ENCODE peak calls at places on chromosomes 13 and 19, in seven cellular contexts. K is neural progenitor cell, Z is AG10803, T is cardiac fibroblast, A is right lobe of liver, S is upper lobe of right lung, B is upper lobe of left lung. G is an unnamed sample.

GRCh38 chr13:102903659-102904407 is 58.0 kb downstream of the ERCC5 start:
- DNase-seq in T (peak; percentile 44), S (no peak), B (no peak), A (no peak), Z (peak; percentile 12), K (peak; percentile 28), G (no peak)

GRCh38 chr13:99316657-99317244 is 9.6 kb upstream of the GPR183 start:
- DNase-seq in K (no peak), S (peak; percentile 71), A (no peak), Z (no peak), T (no peak), B (no peak), G (no peak)

GRCh38 chr19:6222884-6223283 is 56.9 kb downstream of the MLLT1 start:
- DNase-seq in K (no peak), Z (no peak), A (no peak), S (no peak), T (peak; percentile 48), B (peak; percentile 69), G (no peak)

GRCh38 chr19:46229442-46229841 is at the start of gene IGFL1:
- DNase-seq in Z (no peak), B (no peak), T (no peak), S (no peak), A (no peak), K (no peak), G (no peak)

GRCh38 chr19:3593156-3593555 is 7.9 kb downstream of the GIPC3 start:
- DNase-seq in B (peak; percentile 47), S (no peak), Z (no peak), T (no peak), A (no peak), K (peak; percentile 48), G (no peak)

GRCh38 chr13:50236898-50237318 is 221.7 kb downstream of the KCNRG start:
- DNase-seq in B (no peak), K (no peak), T (peak; percentile 11), Z (no peak), A (no peak), S (no peak), G (peak; percentile 73)

GRCh38 chr13:50589651-50590054 is 253.8 kb downstream of the DLEU7 start:
- DNase-seq in T (peak; percentile 91), Z (peak; percentile 87), B (no peak), A (no peak), K (no peak), S (no peak), G (no peak)

GRCh38 chr13:108495686-108496363 is 133.6 kb upstream of the MYO16 start:
- DNase-seq in S (no peak), Z (no peak), K (peak; percentile 68), T (peak; percentile 25), B (peak; percentile 84), A (peak; percentile 51), G (no peak)

GRCh38 chr19:18712981-18713380 is 29.5 kb downstream of the CRTC1 start:
- DNase-seq in B (no peak), T (no peak), K (no peak), S (no peak), A (no peak), Z (no peak), G (no peak)

GRCh38 chr19:4327252-4327876 is 11.3 kb downstream of the STAP2 start:
- DNase-seq in A (peak; percentile 75), K (peak; percentile 94), T (peak; percentile 46), S (peak; percentile 84), Z (peak; percentile 22), B (peak; percentile 85), G (peak; percentile 83)

GRCh38 chr13:78604782-78605611 is 1.6 kb upstream of the POU4F1 start:
- DNase-seq in S (no peak), K (peak; percentile 67), A (no peak), T (no peak), Z (no peak), B (no peak), G (no peak)

GRCh38 chr19:48061401-48062344 is 17.8 kb upstream of the CABP5 start:
- DNase-seq in A (no peak), B (peak; percentile 46), K (no peak), S (no peak), Z (no peak), T (no peak), G (no peak)

GRCh38 chr19:50882188-50882587 is 8.9 kb downstream of the KLK2 start:
- DNase-seq in A (no peak), T (no peak), K (no peak), Z (no peak), B (no peak), S (no peak), G (no peak)
- TF ChIP-seq CTCF in A (no peak), T (no peak), K (no peak), Z (no peak), B (no peak), S (no peak), G (peak; percentile 37)

GRCh38 chr13:22127277-22128143 is 456.6 kb downstream of the FGF9 start:
- DNase-seq in K (no peak), Z (no peak), A (no peak), T (no peak), B (no peak), S (no peak), G (no peak)
- H3K4me3 ChIP-seq in K (no peak overlapping the region), Z (no peak overlapping the region), A (no peak overlapping the region), T (no peak overlapping the region), B (no peak overlapping the region), S (no peak overlapping the region), G (no peak overlapping the region)

GRCh38 chr13:48054601-48055000 is 17.1 kb downstream of the NUDT15 start:
- DNase-seq in T (no peak), S (no peak), K (no peak), B (no peak), Z (no peak), A (no peak), G (no peak)

GRCh38 chr13:48050550-48050949 is 13.0 kb downstream of the NUDT15 start:
- DNase-seq in S (no peak), Z (no peak), B (no peak), T (no peak), A (no peak), K (no peak), G (no peak)

DNA sequence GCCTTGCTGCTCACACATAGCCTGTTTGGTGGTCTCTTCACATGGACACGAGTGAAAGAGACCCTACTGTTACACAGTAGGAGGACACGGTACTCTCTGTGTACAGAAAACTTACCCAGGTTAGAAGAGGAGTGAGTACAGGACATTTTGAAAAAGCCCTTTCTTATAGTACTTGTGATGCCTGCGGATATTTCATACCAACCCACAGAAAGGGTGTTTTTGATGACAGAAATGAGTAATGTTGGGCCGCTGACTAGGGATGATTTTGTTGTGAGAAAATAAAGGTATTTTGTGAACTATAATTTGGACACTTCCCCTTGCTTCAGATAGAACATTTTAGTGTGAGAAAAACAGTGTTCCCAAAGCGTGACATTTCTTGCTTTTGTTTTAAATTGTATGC is 18.2 kb downstream of the NUDT15 start:
- DNase-seq in S (no peak), T (no peak), A (no peak), B (no peak), K (no peak), Z (no peak), G (no peak)
- TF ChIP-seq CTCF in S (no peak), T (no peak), A (no peak), B (no peak), K (no peak), Z (no peak), G (no peak)

GRCh38 chr19:8577247-8577646 is at the start of gene MYO1F:
- DNase-seq in B (no peak), Z (no peak), A (peak; percentile 84), K (no peak), S (peak; percentile 83), T (no peak), G (peak; percentile 55)
- H3K4me3 ChIP-seq in B (peak within 1 kb of the TSS; percentile 33), Z (no peak within 1 kb of the TSS), A (peak within 1 kb of the TSS; percentile 22), K (no peak within 1 kb of the TSS), S (peak within 1 kb of the TSS; percentile 55), T (no peak within 1 kb of the TSS), G (peak within 1 kb of the TSS; percentile 66)

GRCh38 chr19:16328824-16329482 is 4.3 kb downstream of the KLF2 start:
- DNase-seq in A (no peak), S (no peak), Z (peak; percentile 54), K (no peak), T (peak; percentile 57), B (no peak), G (no peak)
- TF ChIP-seq CTCF in A (no peak), S (peak; percentile 19), Z (peak; percentile 20), K (no peak), T (no peak), B (peak; percentile 19), G (peak; percentile 19)

GRCh38 chr19:51716925-51717324 is 6.9 kb downstream of the HAS1 start:
- DNase-seq in K (no peak), Z (no peak), T (no peak), A (peak; percentile 18), S (no peak), B (no peak), G (no peak)

GRCh38 chr19:51722492-51722891 is 1.3 kb downstream of the HAS1 start:
- DNase-seq in S (no peak), T (peak; percentile 5), Z (no peak), B (no peak), K (no peak), A (no peak), G (no peak)

GRCh38 chr19:51715850-51716249 is 7.9 kb downstream of the HAS1 start:
- DNase-seq in S (no peak), A (no peak), K (no peak), Z (no peak), B (no peak), T (no peak), G (no peak)

GRCh38 chr19:51721905-51722304 is 1.9 kb downstream of the HAS1 start:
- DNase-seq in B (no peak), K (no peak), S (no peak), T (no peak), Z (no peak), A (no peak), G (no peak)

GRCh38 chr19:51719251-51719901 is 4.4 kb downstream of the HAS1 start:
- DNase-seq in T (no peak), S (no peak), Z (no peak), A (no peak), K (peak; percentile 43), B (peak; percentile 85), G (no peak)
- H3K4me3 ChIP-seq in T (peak overlapping the region; percentile 32), S (no peak overlapping the region), Z (peak overlapping the region; percentile 40), A (no peak overlapping the region), K (peak overlapping the region; percentile 48), B (no peak overlapping the region), G (no peak overlapping the region)

DNA sequence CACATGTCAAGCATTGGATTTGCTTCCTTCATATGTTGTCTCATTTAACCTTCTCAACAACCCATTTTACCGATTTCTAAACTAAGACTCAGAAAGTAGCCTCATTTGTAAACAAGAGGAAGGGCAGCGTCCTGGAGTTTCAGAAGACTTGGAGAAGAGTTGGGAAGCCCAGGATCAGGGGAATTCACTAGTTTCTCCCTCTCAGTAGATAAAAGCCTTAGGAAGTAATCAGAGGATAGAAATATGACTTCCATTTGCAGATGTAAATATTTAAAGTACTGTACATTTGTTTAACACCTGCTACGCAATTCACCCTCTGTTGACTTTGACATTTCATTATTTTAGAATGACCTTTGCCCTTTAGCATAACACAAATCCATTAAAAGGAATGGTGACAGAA is 216.4 kb downstream of the DCT start:
- DNase-seq in K (no peak), B (no peak), S (no peak), Z (no peak), T (no peak), A (no peak), G (no peak)
- TF ChIP-seq CTCF in K (no peak), B (no peak), S (no peak), Z (no peak), T (no peak), A (no peak), G (no peak)